ENCODE peak calls at places on chromosome 7, in seven cellular contexts. One of them, this sample, is unnamed.

GRCh38 chr7:33707427-33707826 is 197.9 kb upstream of the BMPER start:
- DNase-seq in lower leg skin: no peak
- DNase-seq in heart left ventricle: no peak
- DNase-seq in uterus: no peak
- DNase-seq in gastrocnemius medialis: no peak
- DNase-seq in A549: no peak
- DNase-seq in upper lobe of left lung: no peak
- DNase-seq in this sample: no peak

GRCh38 chr7:49775949-49776443 is 2.6 kb downstream of the VWC2 start:
- DNase-seq in uterus: no peak
- DNase-seq in upper lobe of left lung: no peak
- DNase-seq in A549: no peak
- DNase-seq in lower leg skin: no peak
- DNase-seq in heart left ventricle: no peak
- DNase-seq in gastrocnemius medialis: no peak
- DNase-seq in this sample: no peak

GRCh38 chr7:159033956-159034938 is 110.4 kb downstream of the VIPR2 start:
- DNase-seq in A549: no peak
- DNase-seq in lower leg skin: peak; percentile 70
- DNase-seq in heart left ventricle: no peak
- DNase-seq in gastrocnemius medialis: no peak
- DNase-seq in upper lobe of left lung: peak; percentile 6
- DNase-seq in uterus: no peak
- DNase-seq in this sample: peak; percentile 10

GRCh38 chr7:91266067-91266930 is 2.1 kb downstream of the FZD1 start:
- DNase-seq in A549: no peak
- DNase-seq in gastrocnemius medialis: no peak
- DNase-seq in upper lobe of left lung: no peak
- DNase-seq in heart left ventricle: peak; percentile 54
- DNase-seq in uterus: no peak
- DNase-seq in lower leg skin: peak; percentile 86
- DNase-seq in this sample: peak; percentile 43

GRCh38 chr7:75699993-75700392 is 38.7 kb downstream of the HIP1 start:
- DNase-seq in lower leg skin: no peak
- DNase-seq in gastrocnemius medialis: no peak
- DNase-seq in upper lobe of left lung: no peak
- DNase-seq in uterus: no peak
- DNase-seq in heart left ventricle: no peak
- DNase-seq in A549: no peak
- DNase-seq in this sample: no peak

GRCh38 chr7:143882611-143883078 is 19.3 kb downstream of the TCAF1 start:
- DNase-seq in lower leg skin: peak; percentile 91
- DNase-seq in gastrocnemius medialis: peak; percentile 28
- DNase-seq in A549: no peak
- DNase-seq in upper lobe of left lung: peak; percentile 41
- DNase-seq in heart left ventricle: peak; percentile 88
- DNase-seq in uterus: peak; percentile 70
- DNase-seq in this sample: peak; percentile 65

GRCh38 chr7:142581341-142581740 is 167.9 kb upstream of the PRSS1 start:
- DNase-seq in lower leg skin: no peak
- DNase-seq in uterus: no peak
- DNase-seq in gastrocnemius medialis: no peak
- DNase-seq in A549: peak; percentile 10
- DNase-seq in heart left ventricle: no peak
- DNase-seq in upper lobe of left lung: peak; percentile 45
- DNase-seq in this sample: no peak

GRCh38 chr7:92633211-92633906 is 43.2 kb upstream of the FAM133B start:
- DNase-seq in uterus: no peak
- DNase-seq in A549: peak; percentile 79
- DNase-seq in heart left ventricle: no peak
- DNase-seq in gastrocnemius medialis: no peak
- DNase-seq in lower leg skin: no peak
- DNase-seq in upper lobe of left lung: peak; percentile 38
- DNase-seq in this sample: no peak

GRCh38 chr7:37083311-37084096 is 359.2 kb upstream of the AOAH start:
- DNase-seq in lower leg skin: no peak
- DNase-seq in heart left ventricle: peak; percentile 52
- DNase-seq in upper lobe of left lung: no peak
- DNase-seq in gastrocnemius medialis: peak; percentile 55
- DNase-seq in A549: no peak
- DNase-seq in uterus: peak; percentile 49
- DNase-seq in this sample: no peak

GRCh38 chr7:159093351-159093971 is 51.2 kb downstream of the VIPR2 start:
- DNase-seq in uterus: no peak
- DNase-seq in A549: no peak
- DNase-seq in heart left ventricle: no peak
- DNase-seq in gastrocnemius medialis: no peak
- DNase-seq in lower leg skin: peak; percentile 78
- DNase-seq in upper lobe of left lung: no peak
- DNase-seq in this sample: no peak

GRCh38 chr7:13099197-13099795 is 411.9 kb downstream of the ARL4A start:
- DNase-seq in upper lobe of left lung: no peak
- DNase-seq in gastrocnemius medialis: no peak
- DNase-seq in heart left ventricle: no peak
- DNase-seq in uterus: no peak
- DNase-seq in lower leg skin: no peak
- DNase-seq in A549: peak; percentile 37
- DNase-seq in this sample: no peak

GRCh38 chr7:114628362-114628761 is 213.7 kb downstream of the FOXP2 start:
- DNase-seq in A549: no peak
- DNase-seq in heart left ventricle: no peak
- DNase-seq in lower leg skin: no peak
- DNase-seq in upper lobe of left lung: no peak
- DNase-seq in uterus: no peak
- DNase-seq in gastrocnemius medialis: no peak
- DNase-seq in this sample: no peak

GRCh38 chr7:109950256-109950655 is 1140.7 kb upstream of the LRRN3 start:
- DNase-seq in gastrocnemius medialis: no peak
- DNase-seq in A549: peak; percentile 14
- DNase-seq in lower leg skin: no peak
- DNase-seq in upper lobe of left lung: no peak
- DNase-seq in uterus: no peak
- DNase-seq in heart left ventricle: no peak
- DNase-seq in this sample: no peak

GRCh38 chr7:44348851-44349781 is 23.7 kb upstream of the CAMK2B start:
- DNase-seq in upper lobe of left lung: no peak
- DNase-seq in A549: no peak
- DNase-seq in uterus: no peak
- DNase-seq in gastrocnemius medialis: no peak
- DNase-seq in lower leg skin: no peak
- DNase-seq in heart left ventricle: no peak
- DNase-seq in this sample: no peak

GRCh38 chr7:81934596-81935301 is 164.9 kb upstream of the HGF start:
- DNase-seq in upper lobe of left lung: no peak
- DNase-seq in heart left ventricle: no peak
- DNase-seq in A549: no peak
- DNase-seq in gastrocnemius medialis: no peak
- DNase-seq in uterus: no peak
- DNase-seq in lower leg skin: no peak
- DNase-seq in this sample: no peak

GRCh38 chr7:155296788-155297516 is 726 bp upstream of the INSIG1 start:
- DNase-seq in upper lobe of left lung: peak; percentile 74
- DNase-seq in uterus: peak; percentile 62
- DNase-seq in lower leg skin: peak; percentile 93
- DNase-seq in A549: peak; percentile 46
- DNase-seq in gastrocnemius medialis: peak; percentile 45
- DNase-seq in heart left ventricle: peak; percentile 74
- DNase-seq in this sample: peak; percentile 40

GRCh38 chr7:39588401-39588800 is 22.2 kb downstream of the YAE1 start:
- DNase-seq in A549: no peak
- DNase-seq in upper lobe of left lung: no peak
- DNase-seq in heart left ventricle: no peak
- DNase-seq in uterus: no peak
- DNase-seq in lower leg skin: no peak
- DNase-seq in gastrocnemius medialis: no peak
- DNase-seq in this sample: no peak

GRCh38 chr7:87451187-87451586 is 24.3 kb downstream of the ABCB4 start:
- DNase-seq in lower leg skin: no peak
- DNase-seq in gastrocnemius medialis: no peak
- DNase-seq in upper lobe of left lung: no peak
- DNase-seq in heart left ventricle: no peak
- DNase-seq in A549: no peak
- DNase-seq in uterus: no peak
- DNase-seq in this sample: no peak
- TF ChIP-seq POLR2A in lower leg skin: no peak
- TF ChIP-seq POLR2A in gastrocnemius medialis: no peak
- TF ChIP-seq POLR2A in upper lobe of left lung: no peak
- TF ChIP-seq POLR2A in heart left ventricle: no peak
- TF ChIP-seq POLR2A in A549: no peak
- TF ChIP-seq POLR2A in uterus: no peak
- TF ChIP-seq POLR2A in this sample: no peak

GRCh38 chr7:16644987-16645592 is 464 bp downstream of the ANKMY2 start:
- DNase-seq in upper lobe of left lung: no peak
- DNase-seq in heart left ventricle: peak; percentile 59
- DNase-seq in gastrocnemius medialis: peak; percentile 32
- DNase-seq in A549: no peak
- DNase-seq in uterus: no peak
- DNase-seq in lower leg skin: peak; percentile 90
- DNase-seq in this sample: no peak

GRCh38 chr7:16646427-16647081 is 573 bp downstream of the BZW2 start:
- DNase-seq in gastrocnemius medialis: no peak
- DNase-seq in uterus: no peak
- DNase-seq in heart left ventricle: no peak
- DNase-seq in lower leg skin: no peak
- DNase-seq in upper lobe of left lung: no peak
- DNase-seq in A549: no peak
- DNase-seq in this sample: no peak

GRCh38 chr7:16645593-16646426 is at the start of the genes ANKMY2 and BZW2:
- DNase-seq in gastrocnemius medialis: peak; percentile 96
- DNase-seq in uterus: peak; percentile 94
- DNase-seq in upper lobe of left lung: peak; percentile 97
- DNase-seq in A549: peak; percentile 96
- DNase-seq in heart left ventricle: peak; percentile 98
- DNase-seq in lower leg skin: peak; percentile 98
- DNase-seq in this sample: peak; percentile 93

GRCh38 chr7:16644157-16644556 is 1.4 kb downstream of the ANKMY2 start:
- DNase-seq in upper lobe of left lung: no peak
- DNase-seq in A549: no peak
- DNase-seq in uterus: no peak
- DNase-seq in lower leg skin: no peak
- DNase-seq in heart left ventricle: no peak
- DNase-seq in gastrocnemius medialis: no peak
- DNase-seq in this sample: no peak

GRCh38 chr7:16644624-16644986 is 949 bp downstream of the ANKMY2 start:
- DNase-seq in uterus: peak; percentile 44
- DNase-seq in upper lobe of left lung: peak; percentile 73
- DNase-seq in A549: peak; percentile 71
- DNase-seq in heart left ventricle: peak; percentile 59
- DNase-seq in gastrocnemius medialis: peak; percentile 47
- DNase-seq in lower leg skin: peak; percentile 89
- DNase-seq in this sample: peak; percentile 56
- TF ChIP-seq POLR2A in uterus: no peak
- TF ChIP-seq POLR2A in upper lobe of left lung: no peak
- TF ChIP-seq POLR2A in A549: peak; percentile 50
- TF ChIP-seq POLR2A in heart left ventricle: no peak
- TF ChIP-seq POLR2A in gastrocnemius medialis: no peak
- TF ChIP-seq POLR2A in lower leg skin: no peak
- TF ChIP-seq POLR2A in this sample: no peak

DNA sequence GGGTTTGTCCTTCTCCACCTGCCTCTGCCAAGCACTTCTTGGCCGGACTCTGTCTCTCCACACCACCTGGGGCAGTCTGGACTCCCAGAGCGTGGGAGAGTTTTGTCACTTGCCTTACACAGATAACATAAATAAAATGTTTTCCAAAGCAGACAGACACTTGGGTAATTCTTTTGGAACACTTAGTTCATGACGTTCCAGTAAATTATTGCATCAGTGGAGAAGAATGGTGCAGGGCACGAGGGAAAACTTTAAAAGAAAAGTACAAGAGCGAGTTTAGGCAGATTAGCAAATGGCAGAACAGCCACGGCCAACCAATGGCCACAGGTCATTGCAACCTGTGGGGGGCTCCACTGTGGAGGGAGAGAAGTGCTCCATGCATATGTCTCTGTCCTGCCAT is 170.6 kb upstream of the GRB10 start:
- DNase-seq in upper lobe of left lung: no peak
- DNase-seq in gastrocnemius medialis: no peak
- DNase-seq in lower leg skin: no peak
- DNase-seq in heart left ventricle: peak; percentile 37
- DNase-seq in uterus: no peak
- DNase-seq in A549: no peak
- DNase-seq in this sample: no peak
- TF ChIP-seq POLR2A in upper lobe of left lung: no peak
- TF ChIP-seq POLR2A in gastrocnemius medialis: no peak
- TF ChIP-seq POLR2A in lower leg skin: no peak
- TF ChIP-seq POLR2A in heart left ventricle: no peak
- TF ChIP-seq POLR2A in uterus: no peak
- TF ChIP-seq POLR2A in A549: no peak
- TF ChIP-seq POLR2A in this sample: no peak

GRCh38 chr7:106423111-106423510 is 138.3 kb upstream of the NAMPT start:
- DNase-seq in gastrocnemius medialis: no peak
- DNase-seq in upper lobe of left lung: no peak
- DNase-seq in A549: no peak
- DNase-seq in heart left ventricle: no peak
- DNase-seq in uterus: no peak
- DNase-seq in lower leg skin: no peak
- DNase-seq in this sample: no peak

GRCh38 chr7:106426803-106427202 is 142.0 kb upstream of the NAMPT start:
- DNase-seq in uterus: no peak
- DNase-seq in gastrocnemius medialis: no peak
- DNase-seq in upper lobe of left lung: no peak
- DNase-seq in A549: no peak
- DNase-seq in heart left ventricle: no peak
- DNase-seq in lower leg skin: no peak
- DNase-seq in this sample: no peak

GRCh38 chr7:106423836-106424475 is 139.2 kb upstream of the NAMPT start:
- DNase-seq in A549: no peak
- DNase-seq in heart left ventricle: no peak
- DNase-seq in upper lobe of left lung: no peak
- DNase-seq in lower leg skin: no peak
- DNase-seq in gastrocnemius medialis: no peak
- DNase-seq in uterus: no peak
- DNase-seq in this sample: no peak

GRCh38 chr7:106424476-106425016 is 139.8 kb upstream of the NAMPT start:
- DNase-seq in lower leg skin: no peak
- DNase-seq in upper lobe of left lung: no peak
- DNase-seq in heart left ventricle: no peak
- DNase-seq in A549: no peak
- DNase-seq in gastrocnemius medialis: no peak
- DNase-seq in uterus: no peak
- DNase-seq in this sample: no peak

DNA sequence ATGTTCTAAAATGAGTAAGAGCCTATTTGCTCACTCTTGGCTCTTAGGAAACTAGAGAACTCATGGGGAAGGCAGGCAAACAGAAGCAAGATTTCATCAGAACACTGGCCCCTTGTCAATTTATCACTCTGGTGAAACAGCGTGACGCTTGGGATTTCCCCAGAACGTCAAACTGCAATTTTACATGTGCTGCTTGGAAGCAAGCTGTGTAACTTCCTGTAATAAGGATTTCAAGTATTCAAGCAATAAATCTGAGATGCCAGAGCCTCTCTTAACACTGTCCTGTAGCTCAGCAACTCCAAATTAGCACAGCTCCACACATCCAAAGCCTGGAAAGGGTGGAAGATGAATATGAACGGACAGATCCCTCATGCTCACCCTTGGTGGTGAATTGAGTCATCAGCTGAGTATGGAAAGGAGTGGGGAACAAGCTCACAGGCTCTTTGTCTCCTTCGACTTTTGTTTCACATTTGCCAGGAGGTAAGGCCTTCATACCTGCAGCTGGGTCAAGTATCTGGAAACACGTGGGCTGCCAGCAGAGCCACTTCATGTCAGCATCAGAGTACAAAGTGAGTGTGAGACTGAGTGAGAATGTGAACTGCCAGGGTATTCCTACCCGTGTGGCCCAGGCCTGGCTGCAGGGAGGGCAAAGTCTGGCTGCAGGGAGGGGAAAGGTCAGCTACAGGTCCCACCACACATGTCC is 140.4 kb upstream of the NAMPT start:
- DNase-seq in upper lobe of left lung: peak; percentile 90
- DNase-seq in gastrocnemius medialis: peak; percentile 80
- DNase-seq in heart left ventricle: peak; percentile 67
- DNase-seq in uterus: peak; percentile 85
- DNase-seq in A549: peak; percentile 91
- DNase-seq in lower leg skin: peak; percentile 94
- DNase-seq in this sample: peak; percentile 56
- TF ChIP-seq POLR2A in upper lobe of left lung: peak; percentile 26
- TF ChIP-seq POLR2A in gastrocnemius medialis: no peak
- TF ChIP-seq POLR2A in heart left ventricle: no peak
- TF ChIP-seq POLR2A in uterus: no peak
- TF ChIP-seq POLR2A in A549: no peak
- TF ChIP-seq POLR2A in lower leg skin: no peak
- TF ChIP-seq POLR2A in this sample: no peak

This sample was measured in breast epithelium.